ENCODE peak calls at places on chromosomes 7 and 10, in four cellular contexts. One of them, this sample, is unnamed.

GRCh38 chr10:132443998-132444876 is 47.2 kb downstream of the PWWP2B start:
- DNase-seq in activated CD8-positive, alpha-beta T cell treated with anti-CD3 and anti-CD28 coated beads for 36 hours: peak
- DNase-seq in GM12891: no peak
- DNase-seq in mesendoderm: peak
- DNase-seq in this sample: no peak

GRCh38 chr7:30853576-30853975 is 58.1 kb upstream of the AQP1 start:
- DNase-seq in activated CD8-positive, alpha-beta T cell treated with anti-CD3 and anti-CD28 coated beads for 36 hours: no peak
- DNase-seq in GM12891: no peak
- DNase-seq in mesendoderm: no peak
- DNase-seq in this sample: no peak

GRCh38 chr7:24885305-24885704 is 94.7 kb downstream of the OSBPL3 start:
- DNase-seq in activated CD8-positive, alpha-beta T cell treated with anti-CD3 and anti-CD28 coated beads for 36 hours: no peak
- DNase-seq in GM12891: no peak
- DNase-seq in mesendoderm: no peak
- DNase-seq in this sample: no peak

GRCh38 chr7:101784275-101785127 is 32.9 kb upstream of the CUX1 start:
- DNase-seq in activated CD8-positive, alpha-beta T cell treated with anti-CD3 and anti-CD28 coated beads for 36 hours: no peak
- DNase-seq in GM12891: no peak
- DNase-seq in mesendoderm: no peak
- DNase-seq in this sample: no peak

GRCh38 chr10:81838950-81839349 is 36.0 kb upstream of the NRG3 start:
- DNase-seq in activated CD8-positive, alpha-beta T cell treated with anti-CD3 and anti-CD28 coated beads for 36 hours: no peak
- DNase-seq in GM12891: no peak
- DNase-seq in mesendoderm: peak
- DNase-seq in this sample: no peak

GRCh38 chr7:29573594-29573993 is 10.0 kb downstream of the PRR15 start:
- DNase-seq in activated CD8-positive, alpha-beta T cell treated with anti-CD3 and anti-CD28 coated beads for 36 hours: no peak
- DNase-seq in GM12891: no peak
- DNase-seq in mesendoderm: no peak
- DNase-seq in this sample: no peak

GRCh38 chr10:35690534-35690933 is 48.4 kb upstream of the FZD8 start:
- DNase-seq in activated CD8-positive, alpha-beta T cell treated with anti-CD3 and anti-CD28 coated beads for 36 hours: no peak
- DNase-seq in GM12891: no peak
- DNase-seq in mesendoderm: no peak
- DNase-seq in this sample: no peak

GRCh38 chr7:124919841-124920240 is 9.8 kb downstream of the POT1 start:
- DNase-seq in activated CD8-positive, alpha-beta T cell treated with anti-CD3 and anti-CD28 coated beads for 36 hours: no peak
- DNase-seq in GM12891: no peak
- DNase-seq in mesendoderm: no peak
- DNase-seq in this sample: no peak

GRCh38 chr7:73881352-73882059 is 20.5 kb downstream of the TMEM270 start:
- DNase-seq in activated CD8-positive, alpha-beta T cell treated with anti-CD3 and anti-CD28 coated beads for 36 hours: no peak
- DNase-seq in GM12891: no peak
- DNase-seq in mesendoderm: no peak
- DNase-seq in this sample: no peak

GRCh38 chr10:60877777-60878120 is 66.2 kb downstream of the RHOBTB1 start:
- DNase-seq in activated CD8-positive, alpha-beta T cell treated with anti-CD3 and anti-CD28 coated beads for 36 hours: no peak
- DNase-seq in GM12891: no peak
- DNase-seq in mesendoderm: no peak
- DNase-seq in this sample: no peak